ENCODE peak calls at places on chromosomes 6 and 20, in eight cellular contexts. One of them, this sample, is unnamed.

GRCh38 chr6:15894973-15895858 is 232.4 kb upstream of the DTNBP1 start:
- DNase-seq in H9: no peak
- DNase-seq in esophagus squamous epithelium: no peak
- DNase-seq in RWPE2: no peak
- DNase-seq in A549: no peak
- DNase-seq in naive thymus-derived CD4-positive, alpha-beta T cell: no peak
- DNase-seq in IMR-90: no peak
- DNase-seq in ovary: no peak
- DNase-seq in this sample: no peak

GRCh38 chr6:124573953-124574352 is 388.3 kb upstream of the RNF217 start:
- DNase-seq in IMR-90: no peak
- DNase-seq in esophagus squamous epithelium: no peak
- DNase-seq in naive thymus-derived CD4-positive, alpha-beta T cell: no peak
- DNase-seq in ovary: no peak
- DNase-seq in RWPE2: no peak
- DNase-seq in A549: no peak
- DNase-seq in H9: no peak
- DNase-seq in this sample: no peak

GRCh38 chr20:50267041-50267865 is 76.6 kb downstream of the CEBPB start:
- DNase-seq in RWPE2: peak; percentile 92
- DNase-seq in A549: peak; percentile 78
- DNase-seq in IMR-90: peak; percentile 36
- DNase-seq in esophagus squamous epithelium: no peak
- DNase-seq in H9: peak; percentile 64
- DNase-seq in ovary: no peak
- DNase-seq in naive thymus-derived CD4-positive, alpha-beta T cell: no peak
- DNase-seq in this sample: peak; percentile 89

GRCh38 chr6:22873531-22874136 is 304.3 kb downstream of the HDGFL1 start:
- DNase-seq in H9: no peak
- DNase-seq in RWPE2: no peak
- DNase-seq in naive thymus-derived CD4-positive, alpha-beta T cell: no peak
- DNase-seq in A549: no peak
- DNase-seq in ovary: peak; percentile 26
- DNase-seq in esophagus squamous epithelium: no peak
- DNase-seq in IMR-90: peak; percentile 71
- DNase-seq in this sample: no peak

GRCh38 chr20:58747400-58747672 is 54.7 kb downstream of the NPEPL1 start:
- DNase-seq in H9: no peak
- DNase-seq in IMR-90: no peak
- DNase-seq in RWPE2: no peak
- DNase-seq in esophagus squamous epithelium: no peak
- DNase-seq in naive thymus-derived CD4-positive, alpha-beta T cell: no peak
- DNase-seq in ovary: no peak
- DNase-seq in A549: no peak
- DNase-seq in this sample: no peak

GRCh38 chr6:17211101-17211500 is 70.1 kb upstream of the RBM24 start:
- DNase-seq in naive thymus-derived CD4-positive, alpha-beta T cell: no peak
- DNase-seq in ovary: no peak
- DNase-seq in IMR-90: no peak
- DNase-seq in esophagus squamous epithelium: no peak
- DNase-seq in A549: no peak
- DNase-seq in RWPE2: no peak
- DNase-seq in H9: no peak
- DNase-seq in this sample: no peak

GRCh38 chr6:142566628-142567396 is 265.0 kb downstream of the ADGRG6 start:
- DNase-seq in naive thymus-derived CD4-positive, alpha-beta T cell: peak; percentile 17
- DNase-seq in RWPE2: no peak
- DNase-seq in esophagus squamous epithelium: no peak
- DNase-seq in IMR-90: peak; percentile 47
- DNase-seq in H9: peak; percentile 78
- DNase-seq in A549: peak; percentile 38
- DNase-seq in ovary: peak; percentile 12
- DNase-seq in this sample: no peak

GRCh38 chr6:156777866-156778614 is 862 bp downstream of the ARID1B start:
- DNase-seq in esophagus squamous epithelium: peak; percentile 23
- DNase-seq in ovary: peak; percentile 73
- DNase-seq in A549: peak; percentile 21
- DNase-seq in RWPE2: no peak
- DNase-seq in IMR-90: peak; percentile 49
- DNase-seq in H9: peak; percentile 54
- DNase-seq in naive thymus-derived CD4-positive, alpha-beta T cell: peak; percentile 62
- DNase-seq in this sample: peak; percentile 73

GRCh38 chr6:148746363-148747144 is at the start of gene UST:
- DNase-seq in esophagus squamous epithelium: peak; percentile 61
- DNase-seq in naive thymus-derived CD4-positive, alpha-beta T cell: peak; percentile 17
- DNase-seq in H9: peak; percentile 95
- DNase-seq in A549: peak; percentile 47
- DNase-seq in RWPE2: peak; percentile 76
- DNase-seq in ovary: peak; percentile 86
- DNase-seq in IMR-90: peak; percentile 95
- DNase-seq in this sample: peak; percentile 92

GRCh38 chr20:49165611-49166010 is 22.5 kb downstream of the STAU1 start:
- DNase-seq in A549: no peak
- DNase-seq in ovary: no peak
- DNase-seq in esophagus squamous epithelium: no peak
- DNase-seq in naive thymus-derived CD4-positive, alpha-beta T cell: no peak
- DNase-seq in RWPE2: no peak
- DNase-seq in IMR-90: no peak
- DNase-seq in H9: no peak
- DNase-seq in this sample: no peak

GRCh38 chr20:25300496-25301170 is 52.7 kb downstream of the PYGB start:
- DNase-seq in ovary: no peak
- DNase-seq in esophagus squamous epithelium: no peak
- DNase-seq in H9: no peak
- DNase-seq in A549: no peak
- DNase-seq in RWPE2: no peak
- DNase-seq in IMR-90: peak; percentile 42
- DNase-seq in naive thymus-derived CD4-positive, alpha-beta T cell: no peak
- DNase-seq in this sample: no peak

GRCh38 chr20:32509639-32510066 is 75.5 kb downstream of the NOL4L start:
- DNase-seq in naive thymus-derived CD4-positive, alpha-beta T cell: no peak
- DNase-seq in IMR-90: peak; percentile 54
- DNase-seq in RWPE2: peak; percentile 59
- DNase-seq in esophagus squamous epithelium: no peak
- DNase-seq in ovary: no peak
- DNase-seq in H9: peak; percentile 26
- DNase-seq in A549: no peak
- DNase-seq in this sample: peak; percentile 33

GRCh38 chr6:21586760-21587181 is 6.8 kb upstream of the SOX4 start:
- DNase-seq in naive thymus-derived CD4-positive, alpha-beta T cell: no peak
- DNase-seq in H9: no peak
- DNase-seq in esophagus squamous epithelium: no peak
- DNase-seq in IMR-90: no peak
- DNase-seq in A549: no peak
- DNase-seq in RWPE2: no peak
- DNase-seq in ovary: no peak
- DNase-seq in this sample: no peak

DNA sequence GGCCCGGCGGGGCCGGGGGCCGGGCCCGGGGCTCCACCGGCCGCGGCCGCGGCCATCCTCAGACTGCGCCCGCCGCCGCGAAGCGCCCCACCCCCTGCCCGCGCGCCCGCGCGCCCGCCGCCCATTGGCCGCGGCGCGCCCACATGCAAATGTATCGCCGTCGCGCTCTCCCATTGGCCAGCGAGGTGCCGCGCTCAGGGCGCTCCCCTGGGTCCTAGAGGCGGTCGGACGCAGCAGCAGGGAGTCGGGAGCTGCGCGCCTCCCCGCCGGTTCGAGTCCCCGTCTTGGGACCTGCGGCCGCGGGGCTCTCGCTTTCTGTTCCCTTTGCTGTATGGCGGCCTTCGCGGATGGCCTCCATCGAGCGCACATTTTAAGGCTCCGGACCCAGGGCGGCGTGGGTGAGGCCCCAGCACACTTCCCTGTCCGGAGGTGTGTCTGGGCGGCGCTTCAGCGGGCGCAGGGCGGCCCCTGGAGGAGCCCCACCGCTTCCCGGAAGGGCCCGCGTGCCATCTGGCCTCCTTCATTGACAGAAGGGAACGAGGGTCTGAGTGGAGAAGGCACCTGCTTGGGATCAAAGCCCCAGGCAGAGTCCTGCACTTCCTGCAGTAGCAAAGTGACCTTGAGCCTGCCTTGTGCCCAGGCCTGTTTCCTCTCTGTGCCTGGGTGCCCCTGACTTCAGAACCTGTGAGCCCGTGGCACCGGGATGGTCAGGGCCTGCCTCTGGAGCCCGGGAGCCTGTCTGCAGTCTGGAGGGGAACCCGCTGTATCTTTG is at the start of gene CABLES2:
- DNase-seq in IMR-90: peak; percentile 92
- DNase-seq in A549: peak; percentile 84
- DNase-seq in esophagus squamous epithelium: peak; percentile 72
- DNase-seq in naive thymus-derived CD4-positive, alpha-beta T cell: peak; percentile 86
- DNase-seq in ovary: peak; percentile 92
- DNase-seq in RWPE2: peak; percentile 89
- DNase-seq in H9: peak; percentile 91
- DNase-seq in this sample: peak; percentile 97
- H3K4me1 ChIP-seq in IMR-90: peaks cover 6% of the 10 kb centered on the region
- H3K4me1 ChIP-seq in A549: peaks cover 21% of the 10 kb centered on the region
- H3K4me1 ChIP-seq in esophagus squamous epithelium: peaks cover 34% of the 10 kb centered on the region
- H3K4me1 ChIP-seq in naive thymus-derived CD4-positive, alpha-beta T cell: peaks cover 23% of the 10 kb centered on the region
- H3K4me1 ChIP-seq in ovary: peaks cover 14% of the 10 kb centered on the region
- H3K4me1 ChIP-seq in RWPE2: no peaks in the 10 kb centered on the region
- H3K4me1 ChIP-seq in H9: no peaks in the 10 kb centered on the region
- H3K4me1 ChIP-seq in this sample: no peaks in the 10 kb centered on the region

GRCh38 chr6:25403150-25403549 is 124.0 kb downstream of the CARMIL1 start:
- DNase-seq in A549: no peak
- DNase-seq in esophagus squamous epithelium: no peak
- DNase-seq in ovary: no peak
- DNase-seq in RWPE2: no peak
- DNase-seq in IMR-90: no peak
- DNase-seq in naive thymus-derived CD4-positive, alpha-beta T cell: no peak
- DNase-seq in H9: no peak
- DNase-seq in this sample: no peak

GRCh38 chr6:25405442-25405841 is 126.3 kb downstream of the CARMIL1 start:
- DNase-seq in IMR-90: no peak
- DNase-seq in H9: no peak
- DNase-seq in A549: no peak
- DNase-seq in ovary: no peak
- DNase-seq in naive thymus-derived CD4-positive, alpha-beta T cell: no peak
- DNase-seq in esophagus squamous epithelium: no peak
- DNase-seq in RWPE2: no peak
- DNase-seq in this sample: no peak

GRCh38 chr6:25404094-25404493 is 124.9 kb downstream of the CARMIL1 start:
- DNase-seq in esophagus squamous epithelium: no peak
- DNase-seq in naive thymus-derived CD4-positive, alpha-beta T cell: no peak
- DNase-seq in ovary: no peak
- DNase-seq in RWPE2: no peak
- DNase-seq in A549: no peak
- DNase-seq in IMR-90: no peak
- DNase-seq in H9: no peak
- DNase-seq in this sample: peak; percentile 50

GRCh38 chr6:25402125-25402524 is 123.0 kb downstream of the CARMIL1 start:
- DNase-seq in naive thymus-derived CD4-positive, alpha-beta T cell: no peak
- DNase-seq in A549: no peak
- DNase-seq in ovary: no peak
- DNase-seq in IMR-90: no peak
- DNase-seq in RWPE2: no peak
- DNase-seq in H9: no peak
- DNase-seq in esophagus squamous epithelium: no peak
- DNase-seq in this sample: no peak

DNA sequence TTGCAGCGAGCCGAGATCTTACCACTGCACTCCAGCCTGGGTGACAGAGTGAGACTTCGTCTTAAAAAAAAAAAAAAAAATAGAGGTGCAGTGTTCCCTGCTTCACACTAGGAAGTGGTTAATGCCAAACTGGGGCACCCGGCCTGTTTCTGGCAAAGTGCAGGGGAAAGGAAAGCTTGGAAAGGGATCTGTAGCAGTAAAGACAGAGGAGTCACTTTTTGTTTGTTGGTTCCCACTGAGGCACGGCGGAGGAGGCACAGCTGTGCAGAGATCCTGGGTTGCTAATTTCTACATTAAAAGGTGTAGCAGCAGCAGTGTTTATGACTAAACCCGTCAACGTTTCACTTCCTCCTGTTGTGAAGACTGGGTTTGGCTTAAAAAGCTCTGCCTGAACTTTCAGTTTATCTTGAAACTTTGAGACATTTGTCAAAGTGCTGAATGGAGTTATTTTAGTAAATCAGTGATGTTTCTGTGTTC is 125.6 kb downstream of the CARMIL1 start:
- DNase-seq in naive thymus-derived CD4-positive, alpha-beta T cell: peak; percentile 12
- DNase-seq in IMR-90: no peak
- DNase-seq in ovary: no peak
- DNase-seq in esophagus squamous epithelium: no peak
- DNase-seq in RWPE2: no peak
- DNase-seq in H9: no peak
- DNase-seq in A549: no peak
- DNase-seq in this sample: no peak
- H3K27ac ChIP-seq in naive thymus-derived CD4-positive, alpha-beta T cell: peak overlapping the region; percentile 71
- H3K27ac ChIP-seq in IMR-90: no peak overlapping the region
- H3K27ac ChIP-seq in ovary: no peak overlapping the region
- H3K27ac ChIP-seq in esophagus squamous epithelium: peak overlapping the region; percentile 5
- H3K27ac ChIP-seq in RWPE2: no peak overlapping the region
- H3K27ac ChIP-seq in H9: no peak overlapping the region
- H3K27ac ChIP-seq in A549: no peak overlapping the region
- H3K27ac ChIP-seq in this sample: no peak overlapping the region

DNA sequence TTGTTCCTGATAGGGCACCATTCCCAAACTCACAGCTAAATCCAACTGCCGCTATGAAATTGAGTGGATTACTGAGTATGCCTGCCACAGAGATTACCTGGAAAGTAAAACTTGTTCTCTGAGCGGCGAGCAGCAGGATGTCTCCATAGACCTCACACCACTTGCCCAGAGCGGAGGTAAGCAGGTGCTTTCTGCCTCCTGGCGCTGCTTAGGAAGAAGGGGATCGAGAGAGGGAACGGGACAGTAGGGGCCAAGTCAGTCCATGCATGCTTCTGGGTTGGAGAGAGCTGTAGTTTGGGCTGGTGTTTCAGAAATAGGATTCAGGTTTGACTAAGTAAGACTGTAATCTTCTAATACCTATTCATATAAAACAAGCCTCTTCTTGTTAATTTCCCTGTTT is 63.7 kb downstream of the IGF2R start:
- DNase-seq in IMR-90: no peak
- DNase-seq in A549: no peak
- DNase-seq in esophagus squamous epithelium: no peak
- DNase-seq in H9: no peak
- DNase-seq in naive thymus-derived CD4-positive, alpha-beta T cell: no peak
- DNase-seq in ovary: no peak
- DNase-seq in RWPE2: no peak
- DNase-seq in this sample: no peak
- H3K9me3 ChIP-seq in IMR-90: no peaks in the 10 kb centered on the region
- H3K9me3 ChIP-seq in A549: no peaks in the 10 kb centered on the region
- H3K9me3 ChIP-seq in esophagus squamous epithelium: no peaks in the 10 kb centered on the region
- H3K9me3 ChIP-seq in H9: no peaks in the 10 kb centered on the region
- H3K9me3 ChIP-seq in naive thymus-derived CD4-positive, alpha-beta T cell: no peaks in the 10 kb centered on the region
- H3K9me3 ChIP-seq in ovary: no peaks in the 10 kb centered on the region
- H3K9me3 ChIP-seq in RWPE2: no peaks in the 10 kb centered on the region
- H3K9me3 ChIP-seq in this sample: no peaks in the 10 kb centered on the region

DNA sequence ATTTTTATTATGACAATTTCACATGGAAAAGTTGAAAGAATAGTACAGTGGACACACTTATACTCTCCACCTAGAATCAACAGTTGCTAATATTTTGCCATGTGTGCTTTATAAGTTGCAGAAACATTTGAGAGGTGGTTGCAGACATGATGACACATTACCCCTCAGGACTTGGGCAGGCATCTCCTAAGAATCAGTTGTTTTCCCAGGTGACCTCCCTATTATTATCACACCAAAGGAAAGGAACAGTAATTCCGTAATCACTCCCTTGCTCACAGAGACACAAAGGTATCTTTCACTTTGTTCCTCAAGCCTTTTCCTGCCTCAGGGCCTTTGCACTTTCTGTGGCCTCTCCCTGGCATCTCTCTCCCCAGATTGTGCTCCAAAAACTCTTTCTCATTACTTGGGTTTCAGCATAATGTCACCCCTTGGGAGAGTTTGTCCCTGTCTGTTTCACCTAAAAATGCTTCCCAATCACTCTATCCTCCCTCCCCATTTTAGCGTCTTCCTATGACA is 5.9 kb upstream of the SULF2 start:
- DNase-seq in A549: no peak
- DNase-seq in RWPE2: no peak
- DNase-seq in naive thymus-derived CD4-positive, alpha-beta T cell: no peak
- DNase-seq in ovary: no peak
- DNase-seq in esophagus squamous epithelium: no peak
- DNase-seq in H9: no peak
- DNase-seq in IMR-90: no peak
- DNase-seq in this sample: no peak
- H3K4me1 ChIP-seq in A549: peaks cover 25% of the 10 kb centered on the region
- H3K4me1 ChIP-seq in RWPE2: peaks cover 64% of the 10 kb centered on the region
- H3K4me1 ChIP-seq in naive thymus-derived CD4-positive, alpha-beta T cell: no peaks in the 10 kb centered on the region
- H3K4me1 ChIP-seq in ovary: peaks cover 8% of the 10 kb centered on the region
- H3K4me1 ChIP-seq in esophagus squamous epithelium: peaks cover 32% of the 10 kb centered on the region
- H3K4me1 ChIP-seq in H9: no peaks in the 10 kb centered on the region
- H3K4me1 ChIP-seq in IMR-90: peaks cover 9% of the 10 kb centered on the region
- H3K4me1 ChIP-seq in this sample: no peaks in the 10 kb centered on the region

This sample was measured in aorta.